ENCODE peak calls at places on chromosomes 13 and 19, in four cellular contexts. U is fibroblast of lung, Q is Panc1, S is Peyer's patch. R is an unnamed sample.

GRCh38 chr19:5479958-5480357 is 24.7 kb downstream of the ZNRF4 start:
- DNase-seq in U (no peak), Q (no peak), S (no peak), R (no peak)

GRCh38 chr13:24270639-24271131 is 38.7 kb upstream of the C1QTNF9 start:
- DNase-seq in U (peak; percentile 66), Q (no peak), S (peak; percentile 73), R (peak; percentile 68)

GRCh38 chr19:2428027-2428690 is 773 bp upstream of the TIMM13 start:
- DNase-seq in U (no peak), Q (no peak), S (peak; percentile 69), R (no peak)

GRCh38 chr13:105159794-105160193 is 1375.7 kb downstream of the EFNB2 start:
- DNase-seq in U (no peak), Q (no peak), S (no peak), R (no peak)

GRCh38 chr19:15404097-15404779 is 14.6 kb downstream of the AKAP8L start:
- DNase-seq in U (no peak), Q (no peak), S (no peak), R (no peak)

GRCh38 chr19:10603873-10604459 is 16.9 kb upstream of the AP1M2 start:
- DNase-seq in U (no peak), Q (no peak), S (no peak), R (no peak)

GRCh38 chr19:12969292-12969988 is at the start of gene DAND5:
- DNase-seq in U (no peak), Q (no peak), S (no peak), R (peak; percentile 63)

GRCh38 chr13:25847145-25847544 is 204.7 kb downstream of the SHISA2 start:
- DNase-seq in U (no peak), Q (no peak), S (no peak), R (no peak)

GRCh38 chr19:23823952-23824389 is 65.3 kb upstream of the ZNF681 start:
- DNase-seq in U (peak; percentile 3), Q (no peak), S (no peak), R (no peak)

GRCh38 chr19:39679056-39679790 is 23.5 kb downstream of the LGALS16 start:
- DNase-seq in U (no peak), Q (no peak), S (no peak), R (peak; percentile 8)

GRCh38 chr19:13154911-13155471 is 4.8 kb downstream of the IER2 start:
- DNase-seq in U (peak; percentile 57), Q (no peak), S (peak; percentile 89), R (peak; percentile 54)

GRCh38 chr13:108551674-108552073 is 77.7 kb upstream of the MYO16 start:
- DNase-seq in U (peak; percentile 2), Q (no peak), S (no peak), R (no peak)

GRCh38 chr19:57830071-57830602 is at the start of gene ZNF587B:
- DNase-seq in U (peak; percentile 84), Q (no peak), S (peak; percentile 64), R (peak; percentile 86)

GRCh38 chr13:105502193-105502592 is 1033.3 kb downstream of the EFNB2 start:
- DNase-seq in U (no peak), Q (no peak), S (no peak), R (no peak)

GRCh38 chr19:43465468-43466120 is at the start of gene LYPD3:
- DNase-seq in U (peak; percentile 54), Q (no peak), S (peak; percentile 62), R (peak; percentile 18)

GRCh38 chr13:36131215-36131930 is at the start of gene DCLK1:
- DNase-seq in U (peak; percentile 31), Q (no peak), S (peak; percentile 54), R (peak; percentile 54)

GRCh38 chr19:53102186-53102585 is 1.0 kb downstream of the ZNF160 start:
- DNase-seq in U (no peak), Q (no peak), S (no peak), R (no peak)

GRCh38 chr19:39325778-39326680 is 5.4 kb upstream of the LRFN1 start:
- DNase-seq in U (peak; percentile 15), Q (no peak), S (no peak), R (no peak)

GRCh38 chr13:77047649-77048343 is 20.8 kb upstream of the FBXL3 start:
- DNase-seq in U (no peak), Q (no peak), S (no peak), R (no peak)

GRCh38 chr13:30639671-30640070 is 22.0 kb downstream of the USPL1 start:
- DNase-seq in U (no peak), Q (no peak), S (no peak), R (no peak)

GRCh38 chr19:54473071-54473941 is at the start of gene CDC42EP5:
- DNase-seq in U (peak; percentile 84), Q (no peak), S (peak; percentile 83), R (peak; percentile 87)

GRCh38 chr13:31044658-31045620 is 112.5 kb downstream of the TEX26 start:
- DNase-seq in U (no peak), Q (no peak), S (no peak), R (no peak)

DNA sequence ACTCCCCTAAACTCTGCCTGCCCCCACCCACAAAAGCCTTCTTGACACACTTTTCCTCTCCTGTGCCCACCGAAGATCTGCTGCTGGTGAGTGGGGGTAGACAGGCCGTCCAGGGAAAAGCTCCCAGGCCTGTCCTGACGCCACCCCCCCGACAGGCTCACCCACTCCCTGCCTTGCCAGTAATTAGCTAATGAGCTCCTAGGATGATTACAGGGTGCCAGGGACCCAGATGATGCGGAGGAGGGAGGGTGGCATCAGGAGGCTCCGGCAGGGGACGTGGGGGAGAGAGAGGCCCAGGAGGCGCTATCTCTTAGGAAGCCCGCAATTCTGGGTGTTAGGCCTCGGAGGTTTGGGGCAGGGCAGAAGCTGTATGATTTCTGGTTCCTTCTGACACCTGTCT is 27.0 kb downstream of the MARK4 start:
- DNase-seq in U (no peak), Q (no peak), S (no peak), R (no peak)
- H3K27ac ChIP-seq in U (no peak overlapping the region), Q (no peak overlapping the region), S (no peak overlapping the region), R (no peak overlapping the region)

GRCh38 chr19:51983361-51983760 is 3.3 kb downstream of the ZNF350 start:
- DNase-seq in U (no peak), Q (no peak), S (no peak), R (no peak)

GRCh38 chr19:51986309-51987291 is at the start of gene ZNF350:
- DNase-seq in U (peak; percentile 97), Q (peak; percentile 68), S (peak; percentile 88), R (peak; percentile 84)
- H3K9me3 ChIP-seq in U (no peaks in the 10 kb centered on the region), Q (peaks cover 10% of the 10 kb centered on the region), S (no peaks in the 10 kb centered on the region), R (peaks cover 89% of the 10 kb centered on the region)

DNA sequence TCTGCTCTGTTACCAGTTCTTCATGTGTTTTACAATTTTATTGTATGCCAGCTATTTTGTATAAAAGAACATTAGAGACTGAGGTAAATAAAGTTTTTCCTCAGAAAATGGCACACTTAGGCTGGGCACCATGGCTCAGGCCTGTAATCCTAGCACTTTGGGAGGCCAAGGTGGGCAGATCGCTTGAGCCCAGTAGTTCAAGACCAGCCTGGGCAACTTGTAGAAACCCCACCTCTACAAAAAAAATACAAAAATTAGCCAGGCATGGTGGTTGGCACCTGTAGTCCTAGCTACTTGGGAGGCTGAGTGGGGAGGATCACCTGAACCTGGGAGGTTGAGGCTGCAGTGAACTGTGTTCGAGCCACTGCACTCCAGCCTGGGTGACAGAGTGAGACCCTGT is 32.0 kb downstream of the CCDC8 start:
- DNase-seq in U (no peak), Q (no peak), S (no peak), R (no peak)
- H3K27ac ChIP-seq in U (no peak overlapping the region), Q (no peak overlapping the region), S (no peak overlapping the region), R (no peak overlapping the region)

GRCh38 chr19:48806818-48807589 is 3.8 kb downstream of the BCAT2 start:
- DNase-seq in U (peak; percentile 49), Q (no peak), S (peak; percentile 88), R (no peak)

GRCh38 chr19:48813123-48813911 is 2.5 kb upstream of the BCAT2 start:
- DNase-seq in U (no peak), Q (no peak), S (no peak), R (no peak)

GRCh38 chr19:48807590-48808308 is 3.1 kb downstream of the BCAT2 start:
- DNase-seq in U (no peak), Q (no peak), S (peak; percentile 71), R (no peak)

GRCh38 chr19:48812094-48812929 is 1.5 kb upstream of the BCAT2 start:
- DNase-seq in U (peak; percentile 80), Q (no peak), S (peak; percentile 91), R (peak; percentile 93)

GRCh38 chr19:48810151-48810550 is 678 bp downstream of the BCAT2 start:
- DNase-seq in U (no peak), Q (no peak), S (no peak), R (no peak)
- H3K9me3 ChIP-seq in U (no peaks in the 10 kb centered on the region), Q (no peaks in the 10 kb centered on the region), S (no peaks in the 10 kb centered on the region), R (no peaks in the 10 kb centered on the region)

DNA sequence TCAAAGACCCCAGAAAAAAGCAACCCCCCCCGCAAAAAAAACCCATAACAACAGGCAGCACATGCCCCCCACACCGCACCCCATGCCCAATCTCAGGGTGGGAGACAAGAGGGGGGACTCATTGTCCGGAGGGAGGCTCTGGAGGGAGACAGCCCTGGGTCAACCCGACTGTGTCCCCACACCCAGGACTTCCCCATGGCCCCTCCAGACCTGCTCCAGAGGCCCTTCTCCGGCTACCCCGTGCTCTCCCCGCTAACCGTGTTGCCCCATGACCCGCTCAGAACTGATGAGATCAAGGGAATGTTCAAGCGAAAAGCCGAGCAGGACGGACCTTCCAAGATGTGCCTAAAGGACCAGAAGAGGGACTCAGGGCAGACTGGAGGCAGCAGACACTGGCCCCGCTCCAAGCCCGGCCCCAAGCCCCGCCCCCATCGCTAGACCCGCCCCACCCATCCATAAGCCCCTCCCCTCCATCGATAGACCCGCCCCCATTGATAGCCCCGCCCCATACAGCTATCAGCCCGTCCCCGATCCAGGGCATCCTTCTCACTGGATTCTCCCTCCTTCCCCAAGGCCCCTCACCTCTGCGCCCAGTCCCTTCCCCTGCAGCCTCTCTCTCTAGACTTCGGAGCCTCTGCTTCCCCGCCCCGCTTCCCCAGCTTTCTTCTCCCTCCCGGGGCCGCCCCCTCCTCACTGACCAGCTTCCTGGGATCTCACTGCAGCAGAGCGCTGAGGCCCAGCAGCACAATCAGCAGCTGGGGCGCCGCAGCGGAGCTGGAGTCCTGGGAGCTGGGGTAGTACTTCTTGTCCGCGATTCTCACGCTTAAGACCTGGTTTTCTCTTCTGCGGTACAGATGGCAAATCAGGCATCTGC is 2.2 kb downstream of the BST2 start:
- DNase-seq in U (no peak), Q (no peak), S (no peak), R (no peak)
- H3K27ac ChIP-seq in U (no peak overlapping the region), Q (no peak overlapping the region), S (no peak overlapping the region), R (no peak overlapping the region)